ENCODE peak calls at places on chromosome 12, in seven cellular contexts. C is HCT116, P is Karpas-422, L is GM23338, F is PC-3, H is hepatocyte, D is OCI-LY7. U is an unnamed sample.

GRCh38 chr12:12563529-12563928 is 866 bp upstream of the DUSP16 start:
- DNase-seq in C (no peak), P (no peak), D (no peak), L (no peak), H (no peak), F (no peak), U (peak; percentile 52)

GRCh38 chr12:1473418-1473817 is 121.0 kb downstream of the FBXL14 start:
- DNase-seq in C (no peak), F (no peak), P (no peak), D (no peak), H (no peak), L (no peak), U (peak; percentile 13)

GRCh38 chr12:83945871-83946270 is 966.7 kb downstream of the SLC6A15 start:
- DNase-seq in L (no peak), D (no peak), C (peak; percentile 3), P (no peak), F (peak; percentile 86), H (peak; percentile 5), U (peak; percentile 66)

GRCh38 chr12:95218164-95218851 is 701 bp downstream of the VEZT start:
- DNase-seq in H (no peak), F (peak; percentile 87), P (peak; percentile 87), D (peak; percentile 79), L (no peak), C (no peak), U (peak; percentile 86)

GRCh38 chr12:51531284-51531981 is 59.6 kb upstream of the SCN8A start:
- DNase-seq in P (no peak), L (peak; percentile 8), C (no peak), H (no peak), F (no peak), D (no peak), U (no peak)

GRCh38 chr12:107619831-107620230 is 65.8 kb upstream of the PWP1 start:
- DNase-seq in C (no peak), L (no peak), F (no peak), P (no peak), H (no peak), D (no peak), U (no peak)

GRCh38 chr12:6452245-6452731 is 446 bp downstream of the TAPBPL start:
- DNase-seq in P (peak; percentile 67), D (no peak), L (no peak), H (peak; percentile 35), C (no peak), F (no peak), U (peak; percentile 37)

GRCh38 chr12:27480031-27480430 is 33.5 kb downstream of the SMCO2 start:
- DNase-seq in H (no peak), P (no peak), D (no peak), F (no peak), L (no peak), C (no peak), U (no peak)

GRCh38 chr12:120361506-120362208 is 7.3 kb downstream of the MSI1 start:
- DNase-seq in C (no peak), D (no peak), F (no peak), P (no peak), H (peak; percentile 91), L (peak; percentile 97), U (peak; percentile 77)

GRCh38 chr12:94062796-94063635 is 85.4 kb upstream of the PLXNC1 start:
- DNase-seq in C (no peak), H (no peak), F (no peak), D (no peak), P (no peak), L (no peak), U (no peak)

GRCh38 chr12:90226211-90226610 is 517.6 kb upstream of the ATP2B1 start:
- DNase-seq in H (no peak), D (no peak), F (no peak), C (no peak), P (no peak), L (no peak), U (peak; percentile 17)

GRCh38 chr12:31846405-31846804 is 112.8 kb upstream of the RESF1 start:
- DNase-seq in P (no peak), D (no peak), C (no peak), L (no peak), H (no peak), F (no peak), U (no peak)

GRCh38 chr12:50922820-50923219 is 29.5 kb upstream of the HIGD1C start:
- DNase-seq in H (no peak), D (no peak), L (no peak), P (no peak), C (no peak), F (no peak), U (peak; percentile 54)

GRCh38 chr12:29050503-29050902 is 98.6 kb upstream of the FAR2 start:
- DNase-seq in D (peak; percentile 33), H (no peak), L (no peak), C (no peak), F (no peak), P (peak; percentile 44), U (no peak)

GRCh38 chr12:132178801-132179401 is 34.6 kb downstream of the NOC4L start:
- DNase-seq in F (peak; percentile 81), D (no peak), P (peak; percentile 78), L (peak; percentile 44), H (no peak), C (no peak), U (no peak)

GRCh38 chr12:34397591-34398365 is 375.5 kb downstream of the ALG10 start:
- DNase-seq in F (no peak), H (no peak), D (no peak), C (no peak), L (no peak), P (no peak), U (no peak)

GRCh38 chr12:12510141-12510540 is 52.5 kb downstream of the DUSP16 start:
- DNase-seq in P (no peak), H (no peak), L (no peak), D (no peak), C (no peak), F (peak; percentile 64), U (peak; percentile 92)

GRCh38 chr12:103698752-103699540 is 111.9 kb downstream of the STAB2 start:
- DNase-seq in L (no peak), F (no peak), P (no peak), D (no peak), C (no peak), H (no peak), U (peak; percentile 9)

GRCh38 chr12:48924617-48925217 is 575 bp downstream of the FKBP11 start:
- DNase-seq in P (peak; percentile 90), H (peak; percentile 81), D (peak; percentile 89), C (no peak), L (peak; percentile 81), F (peak; percentile 44), U (peak; percentile 68)

GRCh38 chr12:109268896-109269295 is 40.2 kb downstream of the FOXN4 start:
- DNase-seq in L (no peak), C (no peak), D (no peak), F (no peak), P (no peak), H (no peak), U (no peak)

GRCh38 chr12:109273354-109273753 is 35.7 kb downstream of the FOXN4 start:
- DNase-seq in C (no peak), H (no peak), F (no peak), L (peak; percentile 74), D (no peak), P (no peak), U (no peak)

GRCh38 chr12:109269428-109269827 is 39.7 kb downstream of the FOXN4 start:
- DNase-seq in D (no peak), H (no peak), P (no peak), L (no peak), C (no peak), F (no peak), U (no peak)

GRCh38 chr12:109271418-109271817 is 37.7 kb downstream of the FOXN4 start:
- DNase-seq in H (no peak), L (no peak), F (no peak), P (no peak), D (no peak), C (no peak), U (no peak)

DNA sequence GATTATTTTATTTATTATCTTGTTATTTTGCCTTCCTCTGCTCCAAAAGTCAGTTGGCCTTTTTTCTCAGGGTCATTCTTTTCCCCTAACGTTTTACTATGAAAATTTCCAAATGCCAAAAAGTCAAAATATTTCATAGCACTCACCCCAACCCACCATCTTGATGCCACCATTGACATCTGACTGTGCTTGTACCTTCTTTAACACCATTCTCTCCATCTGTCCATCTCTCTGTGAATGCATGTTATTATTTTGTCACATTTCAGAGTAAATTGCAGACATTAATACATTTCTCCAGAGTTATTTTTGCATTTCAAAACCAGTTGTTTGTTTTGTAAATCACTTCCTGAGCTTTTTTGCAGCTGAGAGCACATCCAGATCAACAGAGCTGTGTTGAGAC is 38.6 kb downstream of the FOXN4 start:
- DNase-seq in F (no peak), C (no peak), L (no peak), H (no peak), P (no peak), D (no peak), U (no peak)
- H3K9me2 ChIP-seq in F (no peaks in the 10 kb centered on the region), C (no peaks in the 10 kb centered on the region), L (no peaks in the 10 kb centered on the region), H (no peaks in the 10 kb centered on the region), P (no peaks in the 10 kb centered on the region), D (no peaks in the 10 kb centered on the region), U (no peaks in the 10 kb centered on the region)

GRCh38 chr12:57096099-57096572 is 7.2 kb downstream of the NAB2 start:
- DNase-seq in D (no peak), C (no peak), L (no peak), F (no peak), H (peak; percentile 47), P (peak; percentile 43), U (peak; percentile 47)
- H3K9me2 ChIP-seq in D (no peaks in the 10 kb centered on the region), C (no peaks in the 10 kb centered on the region), L (no peaks in the 10 kb centered on the region), F (no peaks in the 10 kb centered on the region), H (no peaks in the 10 kb centered on the region), P (no peaks in the 10 kb centered on the region), U (no peaks in the 10 kb centered on the region)

DNA sequence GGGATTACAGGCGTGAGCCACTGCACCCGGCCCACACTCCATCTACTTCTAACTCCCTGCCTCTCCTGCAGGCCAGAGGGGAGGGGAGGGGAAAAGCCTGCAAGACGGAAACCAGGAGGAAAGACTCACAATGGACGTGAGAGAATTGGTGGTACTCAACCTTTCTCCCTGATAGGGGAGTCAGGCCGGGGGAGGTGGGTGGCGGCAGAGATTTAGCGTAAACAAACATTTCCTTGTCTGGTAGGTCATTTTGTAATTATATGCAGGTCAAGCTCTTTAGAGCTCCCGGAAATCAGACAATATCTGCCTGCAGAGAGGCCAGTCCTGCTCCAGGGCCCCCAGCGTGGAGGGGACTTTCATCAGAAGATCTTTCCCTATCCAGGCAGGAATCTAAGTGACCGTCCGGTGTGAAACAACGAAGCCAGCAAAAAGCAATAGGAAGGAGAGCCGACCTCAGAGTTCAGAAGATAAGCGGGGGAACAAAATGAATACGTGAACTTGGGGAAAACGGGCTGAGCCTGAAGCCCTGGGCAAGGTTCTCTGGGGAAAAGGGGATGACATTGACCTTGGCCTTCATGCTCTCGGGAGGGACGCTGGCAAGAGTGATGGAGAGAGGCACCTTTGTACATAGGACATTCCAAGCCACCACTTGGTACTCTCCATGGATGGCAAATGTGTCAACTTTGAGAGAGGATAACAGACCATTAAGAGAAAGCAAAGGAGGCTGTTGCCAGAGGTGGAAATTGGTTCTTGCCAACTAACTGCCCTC is 62.3 kb downstream of the SPRING1 start:
- DNase-seq in H (no peak), L (no peak), D (no peak), F (no peak), P (no peak), C (no peak), U (no peak)
- H3K9me2 ChIP-seq in H (no peaks in the 10 kb centered on the region), L (no peaks in the 10 kb centered on the region), D (no peaks in the 10 kb centered on the region), F (no peaks in the 10 kb centered on the region), P (no peaks in the 10 kb centered on the region), C (no peaks in the 10 kb centered on the region), U (no peaks in the 10 kb centered on the region)

DNA sequence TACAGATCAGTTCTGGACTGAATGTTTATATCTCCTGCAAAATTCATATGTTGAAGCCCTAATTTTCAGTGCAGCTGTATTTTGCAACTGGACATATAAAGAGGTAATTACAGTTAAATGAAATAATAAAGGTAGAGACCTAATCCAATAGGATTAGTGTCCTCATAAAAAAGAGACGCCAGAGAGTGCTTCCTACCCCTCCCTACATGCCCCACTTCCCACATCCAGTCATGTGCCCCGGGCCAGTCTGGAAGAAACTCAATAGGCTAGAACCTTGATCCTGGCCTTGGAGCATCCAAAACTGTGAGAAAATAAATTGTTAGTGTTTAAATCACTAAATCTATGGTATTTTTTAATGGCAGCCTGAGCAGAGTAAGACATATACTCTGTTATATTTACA is 172.3 kb downstream of the ALG10B start:
- DNase-seq in D (no peak), L (no peak), C (no peak), H (no peak), P (no peak), F (no peak), U (no peak)
- H3K9me2 ChIP-seq in D (no peaks in the 10 kb centered on the region), L (no peaks in the 10 kb centered on the region), C (no peaks in the 10 kb centered on the region), H (no peaks in the 10 kb centered on the region), P (no peaks in the 10 kb centered on the region), F (no peaks in the 10 kb centered on the region), U (no peaks in the 10 kb centered on the region)